ENCODE peak calls at places on chromosomes 13 and 19, in four cellular contexts. One of them, this sample, is unnamed.

GRCh38 chr13:30222253-30222652 is 85.1 kb downstream of the KATNAL1 start:
- DNase-seq in tibial nerve: no peak
- DNase-seq in mucosa of gallbladder: no peak
- DNase-seq in HuH-7: no peak
- DNase-seq in this sample: no peak

GRCh38 chr13:35566340-35566739 is 89.9 kb upstream of the MAB21L1 start:
- DNase-seq in HuH-7: no peak
- DNase-seq in mucosa of gallbladder: no peak
- DNase-seq in tibial nerve: no peak
- DNase-seq in this sample: no peak

GRCh38 chr19:49534632-49535385 is 7.0 kb downstream of the RCN3 start:
- DNase-seq in mucosa of gallbladder: no peak
- DNase-seq in tibial nerve: no peak
- DNase-seq in HuH-7: no peak
- DNase-seq in this sample: no peak

GRCh38 chr13:48730971-48731658 is 77.4 kb downstream of the CYSLTR2 start:
- DNase-seq in tibial nerve: no peak
- DNase-seq in mucosa of gallbladder: no peak
- DNase-seq in HuH-7: no peak
- DNase-seq in this sample: no peak

GRCh38 chr13:98941536-98941935 is 36.3 kb downstream of the DOCK9 start:
- DNase-seq in HuH-7: no peak
- DNase-seq in tibial nerve: no peak
- DNase-seq in mucosa of gallbladder: no peak
- DNase-seq in this sample: no peak

GRCh38 chr19:47434088-47434487 is 14.8 kb upstream of the MEIS3 start:
- DNase-seq in mucosa of gallbladder: no peak
- DNase-seq in HuH-7: no peak
- DNase-seq in tibial nerve: no peak
- DNase-seq in this sample: no peak

GRCh38 chr13:45630791-45631190 is 15.3 kb upstream of the ERICH6B start:
- DNase-seq in tibial nerve: no peak
- DNase-seq in mucosa of gallbladder: no peak
- DNase-seq in HuH-7: no peak
- DNase-seq in this sample: no peak

GRCh38 chr19:11736696-11737095 is 2.0 kb downstream of the ZNF823 start:
- DNase-seq in HuH-7: no peak
- DNase-seq in mucosa of gallbladder: no peak
- DNase-seq in tibial nerve: no peak
- DNase-seq in this sample: no peak

GRCh38 chr19:32865326-32865725 is 4.2 kb downstream of the SLC7A9 start:
- DNase-seq in mucosa of gallbladder: no peak
- DNase-seq in HuH-7: no peak
- DNase-seq in tibial nerve: no peak
- DNase-seq in this sample: no peak

GRCh38 chr19:663682-664117 is 686 bp upstream of the RNF126 start:
- DNase-seq in tibial nerve: no peak
- DNase-seq in mucosa of gallbladder: no peak
- DNase-seq in HuH-7: no peak
- DNase-seq in this sample: no peak

GRCh38 chr19:4816388-4817165 is 14.9 kb downstream of the TICAM1 start:
- DNase-seq in mucosa of gallbladder: no peak
- DNase-seq in tibial nerve: no peak
- DNase-seq in HuH-7: no peak
- DNase-seq in this sample: no peak

GRCh38 chr19:8663920-8664670 is 33.7 kb downstream of the NFILZ start:
- DNase-seq in HuH-7: no peak
- DNase-seq in tibial nerve: no peak
- DNase-seq in mucosa of gallbladder: no peak
- DNase-seq in this sample: no peak

GRCh38 chr19:19782783-19783182 is 38.8 kb downstream of the ZNF506 start:
- DNase-seq in mucosa of gallbladder: no peak
- DNase-seq in HuH-7: no peak
- DNase-seq in tibial nerve: no peak
- DNase-seq in this sample: no peak

GRCh38 chr13:51707468-51707867 is 96.5 kb downstream of the DHRS12 start:
- DNase-seq in HuH-7: no peak
- DNase-seq in mucosa of gallbladder: no peak
- DNase-seq in tibial nerve: no peak
- DNase-seq in this sample: no peak

GRCh38 chr13:66375756-66376155 is 854.4 kb downstream of the PCDH9 start:
- DNase-seq in tibial nerve: no peak
- DNase-seq in HuH-7: no peak
- DNase-seq in mucosa of gallbladder: no peak
- DNase-seq in this sample: no peak

GRCh38 chr13:104750377-104750776 is 1684.2 kb upstream of the SLC10A2 start:
- DNase-seq in HuH-7: no peak
- DNase-seq in mucosa of gallbladder: peak; percentile 26
- DNase-seq in tibial nerve: no peak
- DNase-seq in this sample: no peak

GRCh38 chr13:28031929-28032328 is 43.4 kb upstream of the URAD start:
- DNase-seq in HuH-7: no peak
- DNase-seq in mucosa of gallbladder: no peak
- DNase-seq in tibial nerve: no peak
- DNase-seq in this sample: no peak

GRCh38 chr13:87280139-87280538 is 391.0 kb upstream of the SLITRK5 start:
- DNase-seq in HuH-7: peak; percentile 0
- DNase-seq in mucosa of gallbladder: no peak
- DNase-seq in tibial nerve: no peak
- DNase-seq in this sample: no peak